ENCODE peak calls at places on chromosomes 1 and 21, in four cellular contexts. T, G, Y and X are unnamed samples.

GRCh38 chr1:224065455-224065854 is 48.5 kb upstream of the FBXO28 start:
- DNase-seq in T (no peak), G (no peak), Y (peak), X (no peak)

GRCh38 chr1:117657031-117657430 is 51.2 kb downstream of the TENT5C start:
- DNase-seq in T (peak), G (no peak), Y (peak), X (no peak)

GRCh38 chr21:38326899-38327298 is 70.1 kb downstream of the KCNJ15 start:
- DNase-seq in T (no peak), G (no peak), Y (no peak), X (no peak)

GRCh38 chr1:209238356-209238755 is 345.2 kb upstream of the CAMK1G start:
- DNase-seq in T (no peak), G (no peak), Y (no peak), X (no peak)

GRCh38 chr21:42484966-42485365 is 11.1 kb downstream of the RSPH1 start:
- DNase-seq in T (no peak), G (no peak), Y (no peak), X (no peak)

GRCh38 chr21:41817228-41817627 is 50.4 kb upstream of the RIPK4 start:
- DNase-seq in T (peak), G (no peak), Y (peak), X (no peak)

GRCh38 chr1:111444031-111444430 is 5.0 kb downstream of the WDR77 start:
- DNase-seq in T (no peak), G (no peak), Y (no peak), X (no peak)

GRCh38 chr1:161164901-161165620 is 1.2 kb upstream of the PPOX start:
- DNase-seq in T (no peak), G (no peak), Y (no peak), X (no peak)

GRCh38 chr1:36279789-36280296 is 26.3 kb upstream of the SH3D21 start:
- DNase-seq in T (no peak), G (no peak), Y (no peak), X (no peak)

GRCh38 chr1:51517361-51518032 is 1.6 kb downstream of the EPS15 start:
- DNase-seq in T (no peak), G (no peak), Y (no peak), X (no peak)

GRCh38 chr1:155210304-155210703 is 1.8 kb downstream of the MTX1 start:
- DNase-seq in T (no peak), G (no peak), Y (no peak), X (no peak)

GRCh38 chr1:84133479-84133878 is 10.6 kb upstream of the PRKACB start:
- DNase-seq in T (no peak), G (no peak), Y (no peak), X (no peak)

GRCh38 chr1:59394706-59395417 is 98.0 kb downstream of the FGGY start:
- DNase-seq in T (no peak), G (no peak), Y (no peak), X (no peak)

GRCh38 chr1:188170446-188170845 is 1341.7 kb downstream of the PLA2G4A start:
- DNase-seq in T (no peak), G (no peak), Y (no peak), X (no peak)

GRCh38 chr1:119226880-119227279 is 86.4 kb upstream of the WARS2 start:
- DNase-seq in T (no peak), G (no peak), Y (peak), X (no peak)

GRCh38 chr1:221741364-221741970 is 422 bp downstream of the DUSP10 start:
- DNase-seq in T (no peak), G (no peak), Y (no peak), X (peak)

GRCh38 chr21:44778499-44778911 is 23.1 kb downstream of the UBE2G2 start:
- DNase-seq in T (no peak), G (no peak), Y (no peak), X (no peak)

GRCh38 chr1:244653439-244654283 is 735 bp downstream of the DESI2 start:
- DNase-seq in T (peak), G (no peak), Y (no peak), X (no peak)

GRCh38 chr1:219412772-219413171 is 200.1 kb downstream of the ZC3H11B start:
- DNase-seq in T (no peak), G (no peak), Y (no peak), X (no peak)

GRCh38 chr1:17013598-17014320 is 2.0 kb upstream of the ATP13A2 start:
- DNase-seq in T (no peak), G (no peak), Y (no peak), X (no peak)

GRCh38 chr1:30033276-30034104 is 689.9 kb downstream of the MATN1 start:
- DNase-seq in T (no peak), G (no peak), Y (no peak), X (no peak)

GRCh38 chr1:184272178-184272866 is 114.5 kb upstream of the C1orf21 start:
- DNase-seq in T (no peak), G (no peak), Y (peak), X (no peak)

GRCh38 chr1:199691540-199691939 is 336.0 kb upstream of the NR5A2 start:
- DNase-seq in T (no peak), G (no peak), Y (peak), X (no peak)

GRCh38 chr1:162391790-162392563 is 10.4 kb downstream of the C1orf226 start:
- DNase-seq in T (no peak), G (no peak), Y (peak), X (no peak)

GRCh38 chr1:163038928-163039327 is 30.2 kb upstream of the RGS4 start:
- DNase-seq in T (no peak), G (no peak), Y (no peak), X (no peak)

GRCh38 chr1:221697924-221698425 is 43.9 kb downstream of the DUSP10 start:
- DNase-seq in T (no peak), G (no peak), Y (no peak), X (no peak)

GRCh38 chr1:154334647-154335350 is 9.5 kb downstream of the ATP8B2 start:
- DNase-seq in T (peak), G (peak), Y (peak), X (peak)

GRCh38 chr1:201119206-201119814 is 7.1 kb upstream of the CACNA1S start:
- DNase-seq in T (peak), G (no peak), Y (peak), X (no peak)

GRCh38 chr1:44500181-44501021 is 95.3 kb downstream of the RNF220 start:
- DNase-seq in T (no peak), G (no peak), Y (peak), X (no peak)

GRCh38 chr1:2589331-2590232 is 3.0 kb downstream of the PRXL2B start:
- DNase-seq in T (no peak), G (no peak), Y (no peak), X (peak)

GRCh38 chr1:93977546-93977945 is 68.3 kb upstream of the GCLM start:
- DNase-seq in T (no peak), G (no peak), Y (peak), X (no peak)

GRCh38 chr1:110048923-110049601 is 14.6 kb downstream of the STRIP1 start:
- DNase-seq in T (no peak), G (no peak), Y (no peak), X (no peak)

GRCh38 chr1:209769956-209770355 is 14.1 kb downstream of the TRAF3IP3 start:
- DNase-seq in T (peak), G (no peak), Y (peak), X (no peak)

GRCh38 chr1:111719561-111720239 is 19.5 kb downstream of the INKA2 start:
- DNase-seq in T (no peak), G (peak), Y (no peak), X (no peak)

GRCh38 chr1:37822942-37823865 is 15.2 kb upstream of the YRDC start:
- DNase-seq in T (no peak), G (no peak), Y (peak), X (no peak)

GRCh38 chr1:205262706-205263105 is 35.0 kb downstream of the TMCC2 start:
- DNase-seq in T (no peak), G (no peak), Y (peak), X (no peak)

GRCh38 chr1:41882496-41882895 is 36.2 kb downstream of the HIVEP3 start:
- DNase-seq in T (no peak), G (no peak), Y (no peak), X (no peak)

GRCh38 chr21:33478858-33479678 is 706 bp downstream of the TMEM50B start:
- DNase-seq in T (peak), G (no peak), Y (no peak), X (peak)

GRCh38 chr1:48061162-48062136 is 64.3 kb upstream of the TRABD2B start:
- DNase-seq in T (no peak), G (peak), Y (peak), X (no peak)

GRCh38 chr1:234971586-234972297 is 156.9 kb downstream of the TOMM20 start:
- DNase-seq in T (no peak), G (no peak), Y (no peak), X (no peak)
- H3K27ac ChIP-seq in T (peak), G (peak), Y (peak), X (peak)

GRCh38 chr1:53087332-53088285 is 25.6 kb downstream of the PODN start:
- DNase-seq in T (no peak), G (no peak), Y (no peak), X (no peak)

GRCh38 chr1:53090227-53091147 is 28.5 kb downstream of the PODN start:
- DNase-seq in T (no peak), G (peak), Y (no peak), X (peak)

GRCh38 chr1:53091841-53092645 is 30.0 kb downstream of the PODN start:
- DNase-seq in T (no peak), G (peak), Y (no peak), X (no peak)

GRCh38 chr1:53088616-53089300 is 26.7 kb downstream of the PODN start:
- DNase-seq in T (no peak), G (no peak), Y (no peak), X (no peak)

DNA sequence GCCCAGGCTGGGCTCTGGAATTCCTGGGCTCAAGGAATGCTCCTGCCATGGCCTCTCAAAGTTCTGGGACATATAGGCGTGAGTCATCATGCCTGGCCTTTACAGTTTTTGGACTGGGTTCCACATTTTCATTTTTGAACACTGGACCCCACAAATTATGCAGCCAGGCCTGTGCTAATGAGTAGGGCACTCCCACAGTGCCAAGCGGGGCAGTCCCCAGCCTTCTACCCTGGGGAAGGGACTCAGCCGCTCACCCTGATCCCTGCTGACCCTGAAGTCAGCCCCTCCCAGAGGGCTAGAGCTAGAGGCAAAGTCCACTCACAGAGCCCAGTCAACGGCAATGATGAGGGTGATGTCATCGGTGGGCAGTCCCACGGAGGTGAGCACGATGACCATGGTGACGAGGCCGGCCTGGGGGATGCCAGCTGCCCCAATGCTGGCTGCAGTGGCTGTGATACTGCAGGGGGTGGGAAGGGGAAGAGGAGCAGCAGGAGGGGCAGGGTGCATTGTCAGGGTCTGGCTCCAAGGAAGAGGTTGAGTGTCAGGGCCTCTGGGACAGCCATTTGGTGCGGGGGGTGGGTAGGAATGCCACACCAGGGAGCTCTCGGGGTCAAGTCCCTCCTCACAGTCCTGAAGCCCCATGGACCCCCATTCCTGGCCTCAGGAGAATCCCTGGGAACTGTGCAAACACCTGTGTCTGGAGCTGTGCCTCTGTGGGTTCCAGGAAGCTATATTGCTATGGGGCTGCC is 27.6 kb downstream of the PODN start:
- DNase-seq in T (no peak), G (no peak), Y (no peak), X (no peak)
- H3K27ac ChIP-seq in T (no peak), G (no peak), Y (no peak), X (no peak)

GRCh38 chr1:151255381-151255780 is 847 bp downstream of the PSMD4 start:
- DNase-seq in T (no peak), G (no peak), Y (peak), X (no peak)
- H3K27ac ChIP-seq in T (peak), G (peak), Y (peak), X (peak)

DNA sequence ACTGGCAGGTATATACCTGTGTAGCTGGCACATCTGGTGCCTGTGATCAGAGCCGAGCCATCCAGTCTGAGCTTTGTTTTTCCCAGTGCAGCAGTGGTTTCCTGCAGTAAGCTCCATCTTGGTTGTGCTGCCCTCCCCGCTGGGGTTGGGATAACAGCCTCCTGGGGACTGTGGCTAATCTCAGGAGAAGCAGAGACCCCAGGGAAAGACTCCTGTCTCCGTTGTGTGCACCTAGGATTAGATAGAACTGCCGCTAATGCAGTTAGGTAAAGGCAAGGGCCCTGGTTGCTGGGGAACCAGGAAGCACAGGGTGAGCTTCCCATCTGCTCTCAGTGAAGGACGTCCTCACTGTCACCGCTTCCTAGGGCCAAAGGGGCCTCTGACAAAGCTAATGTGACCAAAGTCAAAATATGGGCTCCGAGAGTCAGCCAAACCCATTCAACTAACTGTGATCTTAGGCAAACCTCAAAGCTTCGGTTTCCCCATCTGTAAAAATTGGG is 20.0 kb downstream of the ROR1 start:
- DNase-seq in T (no peak), G (no peak), Y (no peak), X (no peak)
- H3K27ac ChIP-seq in T (no peak), G (no peak), Y (no peak), X (no peak)

DNA sequence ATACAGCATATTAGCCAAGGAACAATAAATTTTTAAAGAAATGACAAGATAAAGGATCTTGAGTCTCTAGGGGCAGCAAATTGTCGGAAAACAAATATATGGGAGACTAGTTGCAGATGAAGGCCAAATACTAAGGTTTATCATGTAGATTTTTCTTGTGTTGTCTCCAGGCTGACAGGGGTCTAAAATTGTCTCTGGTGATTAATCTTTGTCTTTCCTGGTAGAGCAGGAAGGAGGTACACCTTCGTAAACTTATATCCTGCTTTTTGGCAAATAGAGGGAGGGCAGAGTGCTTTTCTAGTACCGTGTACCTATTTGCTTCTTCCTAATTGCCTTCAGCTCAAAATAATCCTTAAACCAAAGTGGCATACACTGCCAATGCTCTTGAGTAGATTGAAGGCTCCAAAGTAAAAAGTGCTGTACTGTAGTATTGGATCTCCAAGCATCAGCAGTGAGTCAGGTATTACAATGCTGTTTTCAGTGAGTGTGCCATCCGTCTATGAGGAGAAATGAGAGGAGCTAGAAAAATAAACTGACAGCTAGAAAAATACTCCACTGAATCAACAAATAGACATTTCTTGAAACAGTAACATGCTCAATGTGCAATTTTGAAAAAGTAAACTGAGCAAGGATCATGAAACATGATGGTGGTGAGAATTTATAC is 1.8 kb upstream of the LEPR start:
- DNase-seq in T (no peak), G (no peak), Y (no peak), X (no peak)
- H3K27ac ChIP-seq in T (peak), G (no peak), Y (no peak), X (no peak)

GRCh38 chr21:46636550-46637289 is 1.2 kb downstream of the PRMT2 start:
- DNase-seq in T (peak), G (no peak), Y (no peak), X (no peak)
- H3K27ac ChIP-seq in T (peak), G (peak), Y (no peak), X (peak)

DNA sequence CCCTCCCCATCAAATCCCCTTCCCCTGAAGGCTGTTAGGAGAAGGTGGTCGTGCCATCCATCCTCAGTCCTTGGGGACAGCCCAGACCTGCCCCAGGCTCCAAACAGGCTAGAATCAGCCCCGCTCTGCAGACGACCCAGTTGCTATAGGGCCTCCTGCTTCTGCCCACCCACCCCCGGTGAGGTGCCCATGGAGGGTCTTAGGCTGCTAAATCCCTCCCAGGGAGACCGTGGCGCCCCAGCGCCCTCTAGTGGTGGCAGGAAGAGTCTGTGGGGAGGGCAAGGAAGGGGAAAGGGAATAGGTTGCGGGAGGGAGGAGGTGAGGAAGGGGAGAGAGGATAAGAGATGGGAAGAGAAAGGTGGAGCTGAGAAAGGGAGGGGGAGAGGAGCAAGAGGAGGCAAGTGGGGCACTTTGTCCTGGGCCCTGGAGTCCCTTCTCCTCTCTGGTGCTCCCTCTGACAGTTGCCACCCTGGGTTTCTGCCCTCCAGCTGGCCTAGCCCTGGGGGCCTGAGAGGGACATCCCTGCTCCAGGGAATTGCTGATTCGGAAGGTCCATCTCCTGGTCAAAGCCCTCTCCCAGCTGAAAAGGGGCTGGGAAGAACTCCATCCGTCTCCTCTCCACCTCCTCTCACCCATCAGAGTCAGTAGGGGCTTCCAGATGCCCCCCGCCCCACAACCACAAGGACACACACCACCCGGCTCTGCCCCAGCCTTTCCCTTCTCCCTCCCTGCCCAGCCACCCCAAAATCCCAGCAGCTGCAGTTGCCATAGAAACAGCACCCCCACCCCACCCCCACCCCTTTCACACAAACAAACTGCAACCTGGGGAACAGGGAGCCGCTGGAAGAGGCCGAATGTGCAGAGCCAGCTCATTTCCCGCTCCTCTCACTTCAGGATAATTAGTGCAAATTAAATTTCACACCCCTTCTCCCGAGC is 55.4 kb downstream of the CAMK2N1 start:
- DNase-seq in T (no peak), G (no peak), Y (no peak), X (no peak)
- H3K27ac ChIP-seq in T (no peak), G (peak), Y (no peak), X (no peak)